ENCODE peak calls at places on chromosomes 6 and 20, in four cellular contexts. One of them, this sample, is unnamed.
A peak's percentile ranks its signal among the peaks of the same experiment; 100 is the strongest.

GRCh38 chr6:7451321-7451720 is 61.7 kb downstream of the RIOK1 start:
- DNase-seq in right cardiac atrium: no peak
- DNase-seq in psoas muscle: no peak
- DNase-seq in colonic mucosa: no peak
- DNase-seq in this sample: no peak

GRCh38 chr6:83867527-83868161 is 8.2 kb downstream of the CYB5R4 start:
- DNase-seq in right cardiac atrium: no peak
- DNase-seq in psoas muscle: no peak
- DNase-seq in colonic mucosa: peak; percentile 32
- DNase-seq in this sample: peak; percentile 92

GRCh38 chr20:57663241-57663640 is 43.0 kb upstream of the ZBP1 start:
- DNase-seq in right cardiac atrium: peak; percentile 14
- DNase-seq in psoas muscle: no peak
- DNase-seq in colonic mucosa: no peak
- DNase-seq in this sample: no peak

GRCh38 chr6:68778356-68779020 is 143.4 kb downstream of the ADGRB3 start:
- DNase-seq in right cardiac atrium: no peak
- DNase-seq in psoas muscle: no peak
- DNase-seq in colonic mucosa: no peak
- DNase-seq in this sample: peak; percentile 3

GRCh38 chr6:112879920-112880413 is 532.8 kb downstream of the RFPL4B start:
- DNase-seq in right cardiac atrium: peak; percentile 74
- DNase-seq in psoas muscle: peak; percentile 50
- DNase-seq in colonic mucosa: peak; percentile 21
- DNase-seq in this sample: no peak

GRCh38 chr20:371755-372542 is 8.6 kb upstream of the TRIB3 start:
- DNase-seq in right cardiac atrium: peak; percentile 86
- DNase-seq in psoas muscle: peak; percentile 90
- DNase-seq in colonic mucosa: peak; percentile 42
- DNase-seq in this sample: peak; percentile 42

GRCh38 chr6:15825332-15825930 is 162.6 kb upstream of the DTNBP1 start:
- DNase-seq in right cardiac atrium: no peak
- DNase-seq in psoas muscle: no peak
- DNase-seq in colonic mucosa: no peak
- DNase-seq in this sample: no peak

GRCh38 chr6:5752282-5752681 is 254.4 kb downstream of the NRN1 start:
- DNase-seq in right cardiac atrium: no peak
- DNase-seq in psoas muscle: no peak
- DNase-seq in colonic mucosa: no peak
- DNase-seq in this sample: no peak

GRCh38 chr6:163750436-163751031 is 336.0 kb downstream of the QKI start:
- DNase-seq in right cardiac atrium: peak; percentile 63
- DNase-seq in psoas muscle: no peak
- DNase-seq in colonic mucosa: no peak
- DNase-seq in this sample: no peak

GRCh38 chr6:72890671-72891070 is 268.8 kb downstream of the KCNQ5 start:
- DNase-seq in right cardiac atrium: no peak
- DNase-seq in psoas muscle: no peak
- DNase-seq in colonic mucosa: no peak
- DNase-seq in this sample: no peak

GRCh38 chr20:3821996-3822395 is 1.6 kb downstream of the AP5S1 start:
- DNase-seq in right cardiac atrium: peak; percentile 63
- DNase-seq in psoas muscle: no peak
- DNase-seq in colonic mucosa: no peak
- DNase-seq in this sample: no peak

GRCh38 chr20:32580970-32581838 is 3.9 kb downstream of the NOL4L start:
- DNase-seq in right cardiac atrium: peak; percentile 70
- DNase-seq in psoas muscle: no peak
- DNase-seq in colonic mucosa: no peak
- DNase-seq in this sample: no peak

GRCh38 chr20:35145141-35145564 is 2.0 kb downstream of the EDEM2 start:
- DNase-seq in right cardiac atrium: no peak
- DNase-seq in psoas muscle: no peak
- DNase-seq in colonic mucosa: peak; percentile 24
- DNase-seq in this sample: no peak

GRCh38 chr6:53041356-53041755 is 23.8 kb upstream of the FBXO9 start:
- DNase-seq in right cardiac atrium: no peak
- DNase-seq in psoas muscle: no peak
- DNase-seq in colonic mucosa: no peak
- DNase-seq in this sample: no peak

GRCh38 chr6:45675634-45676033 is 297.9 kb upstream of the SUPT3H start:
- DNase-seq in right cardiac atrium: no peak
- DNase-seq in psoas muscle: no peak
- DNase-seq in colonic mucosa: no peak
- DNase-seq in this sample: no peak

GRCh38 chr6:45678063-45678620 is 300.4 kb upstream of the SUPT3H start:
- DNase-seq in right cardiac atrium: no peak
- DNase-seq in psoas muscle: no peak
- DNase-seq in colonic mucosa: no peak
- DNase-seq in this sample: no peak

GRCh38 chr6:45679163-45679562 is 301.4 kb upstream of the SUPT3H start:
- DNase-seq in right cardiac atrium: no peak
- DNase-seq in psoas muscle: no peak
- DNase-seq in colonic mucosa: no peak
- DNase-seq in this sample: no peak

GRCh38 chr6:45676376-45676775 is 298.6 kb upstream of the SUPT3H start:
- DNase-seq in right cardiac atrium: no peak
- DNase-seq in psoas muscle: no peak
- DNase-seq in colonic mucosa: no peak
- DNase-seq in this sample: no peak

GRCh38 chr6:45677381-45677992 is 299.8 kb upstream of the SUPT3H start:
- DNase-seq in right cardiac atrium: no peak
- DNase-seq in psoas muscle: no peak
- DNase-seq in colonic mucosa: peak; percentile 47
- DNase-seq in this sample: no peak
- H3K4me3 ChIP-seq in right cardiac atrium: no peak overlapping the region
- H3K4me3 ChIP-seq in psoas muscle: no peak overlapping the region
- H3K4me3 ChIP-seq in colonic mucosa: no peak overlapping the region
- H3K4me3 ChIP-seq in this sample: no peak overlapping the region

DNA sequence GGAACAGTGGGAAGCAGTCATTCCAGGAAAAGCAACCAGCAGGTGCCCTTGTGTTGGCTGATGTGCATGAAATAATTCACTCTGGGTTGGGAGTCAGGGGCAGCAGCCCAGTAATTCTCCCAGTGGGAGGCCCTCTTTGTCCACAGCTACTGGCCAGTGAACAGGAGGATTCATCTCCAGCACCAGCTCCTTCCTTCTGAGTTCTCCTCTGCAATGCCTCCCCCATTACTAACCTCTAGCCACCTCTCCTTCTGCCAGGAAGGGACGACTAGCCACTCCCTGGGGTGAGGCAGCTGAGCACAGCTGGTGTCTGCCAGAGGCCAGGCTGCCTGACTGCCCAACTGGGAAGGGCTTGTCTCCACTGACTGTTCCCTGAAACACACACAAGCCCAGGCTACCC is 12.5 kb upstream of the R3HDML start:
- DNase-seq in right cardiac atrium: no peak
- DNase-seq in psoas muscle: no peak
- DNase-seq in colonic mucosa: peak; percentile 73
- DNase-seq in this sample: peak; percentile 98
- H3K27me3 ChIP-seq in right cardiac atrium: no peaks in the 10 kb centered on the region
- H3K27me3 ChIP-seq in psoas muscle: no peaks in the 10 kb centered on the region
- H3K27me3 ChIP-seq in colonic mucosa: no peaks in the 10 kb centered on the region
- H3K27me3 ChIP-seq in this sample: no peaks in the 10 kb centered on the region

GRCh38 chr20:54452277-54452676 is 23.1 kb upstream of the DOK5 start:
- DNase-seq in right cardiac atrium: no peak
- DNase-seq in psoas muscle: no peak
- DNase-seq in colonic mucosa: no peak
- DNase-seq in this sample: no peak
- H3K4me3 ChIP-seq in right cardiac atrium: no peak overlapping the region
- H3K4me3 ChIP-seq in psoas muscle: no peak overlapping the region
- H3K4me3 ChIP-seq in colonic mucosa: no peak overlapping the region
- H3K4me3 ChIP-seq in this sample: no peak overlapping the region

GRCh38 chr6:27287751-27288135 is 24.3 kb downstream of the POM121L2 start:
- DNase-seq in right cardiac atrium: no peak
- DNase-seq in psoas muscle: no peak
- DNase-seq in colonic mucosa: no peak
- DNase-seq in this sample: no peak

GRCh38 chr6:27290065-27290849 is 21.8 kb downstream of the POM121L2 start:
- DNase-seq in right cardiac atrium: no peak
- DNase-seq in psoas muscle: no peak
- DNase-seq in colonic mucosa: no peak
- DNase-seq in this sample: peak; percentile 80

GRCh38 chr6:27290850-27291208 is 21.2 kb downstream of the POM121L2 start:
- DNase-seq in right cardiac atrium: no peak
- DNase-seq in psoas muscle: no peak
- DNase-seq in colonic mucosa: no peak
- DNase-seq in this sample: no peak

GRCh38 chr6:27286141-27286540 is 25.9 kb downstream of the POM121L2 start:
- DNase-seq in right cardiac atrium: no peak
- DNase-seq in psoas muscle: no peak
- DNase-seq in colonic mucosa: no peak
- DNase-seq in this sample: no peak

GRCh38 chr6:27288136-27289044 is 23.7 kb downstream of the POM121L2 start:
- DNase-seq in right cardiac atrium: no peak
- DNase-seq in psoas muscle: no peak
- DNase-seq in colonic mucosa: no peak
- DNase-seq in this sample: peak; percentile 67
- H3K27me3 ChIP-seq in right cardiac atrium: peaks cover 10% of the 10 kb centered on the region
- H3K27me3 ChIP-seq in psoas muscle: peaks cover 26% of the 10 kb centered on the region
- H3K27me3 ChIP-seq in colonic mucosa: peaks cover 64% of the 10 kb centered on the region
- H3K27me3 ChIP-seq in this sample: no peaks in the 10 kb centered on the region

This sample was measured in MG63.